ENCODE peak calls at places on chromosomes 2 and 18, in five cellular contexts. One of them, this sample, is unnamed.

GRCh38 chr2:150610670-150611279 is 123.3 kb upstream of the RND3 start:
- DNase-seq in NCI-H774: no peak
- DNase-seq in NCI-H524: peak
- DNase-seq in mesendoderm: peak
- DNase-seq in effector memory CD8-positive, alpha-beta T cell: no peak
- DNase-seq in this sample: no peak

GRCh38 chr2:179850188-179850587 is 11.2 kb downstream of the ZNF385B start:
- DNase-seq in NCI-H774: no peak
- DNase-seq in NCI-H524: no peak
- DNase-seq in mesendoderm: no peak
- DNase-seq in effector memory CD8-positive, alpha-beta T cell: no peak
- DNase-seq in this sample: no peak

GRCh38 chr2:127579231-127579630 is 43.7 kb downstream of the MYO7B start:
- DNase-seq in NCI-H774: no peak
- DNase-seq in NCI-H524: no peak
- DNase-seq in mesendoderm: no peak
- DNase-seq in effector memory CD8-positive, alpha-beta T cell: no peak
- DNase-seq in this sample: no peak

GRCh38 chr2:233059797-233060499 is at the start of gene INPP5D:
- DNase-seq in NCI-H774: peak
- DNase-seq in NCI-H524: no peak
- DNase-seq in mesendoderm: no peak
- DNase-seq in effector memory CD8-positive, alpha-beta T cell: peak
- DNase-seq in this sample: no peak

GRCh38 chr2:83081835-83082522 is 1377.1 kb downstream of the SUCLG1 start:
- DNase-seq in NCI-H774: peak
- DNase-seq in NCI-H524: peak
- DNase-seq in mesendoderm: no peak
- DNase-seq in effector memory CD8-positive, alpha-beta T cell: no peak
- DNase-seq in this sample: peak

GRCh38 chr2:238114851-238115660 is 14.9 kb downstream of the ESPNL start:
- DNase-seq in NCI-H774: no peak
- DNase-seq in NCI-H524: no peak
- DNase-seq in mesendoderm: no peak
- DNase-seq in effector memory CD8-positive, alpha-beta T cell: no peak
- DNase-seq in this sample: no peak

GRCh38 chr2:70946832-70947442 is 11.2 kb downstream of the ATP6V1B1 start:
- DNase-seq in NCI-H774: peak
- DNase-seq in NCI-H524: peak
- DNase-seq in mesendoderm: peak
- DNase-seq in effector memory CD8-positive, alpha-beta T cell: peak
- DNase-seq in this sample: peak

GRCh38 chr2:169129703-169130243 is 60.4 kb downstream of the DHRS9 start:
- DNase-seq in NCI-H774: no peak
- DNase-seq in NCI-H524: no peak
- DNase-seq in mesendoderm: no peak
- DNase-seq in effector memory CD8-positive, alpha-beta T cell: no peak
- DNase-seq in this sample: no peak

GRCh38 chr2:74314107-74314506 is 29.1 kb downstream of the SLC4A5 start:
- DNase-seq in NCI-H774: no peak
- DNase-seq in NCI-H524: no peak
- DNase-seq in mesendoderm: no peak
- DNase-seq in effector memory CD8-positive, alpha-beta T cell: no peak
- DNase-seq in this sample: no peak

GRCh38 chr2:15912203-15912602 is 28.1 kb upstream of the MYCN start:
- DNase-seq in NCI-H774: no peak
- DNase-seq in NCI-H524: no peak
- DNase-seq in mesendoderm: no peak
- DNase-seq in effector memory CD8-positive, alpha-beta T cell: no peak
- DNase-seq in this sample: no peak

GRCh38 chr18:23243178-23243577 is 107.9 kb downstream of the CABLES1 start:
- DNase-seq in NCI-H774: no peak
- DNase-seq in NCI-H524: no peak
- DNase-seq in mesendoderm: peak
- DNase-seq in effector memory CD8-positive, alpha-beta T cell: no peak
- DNase-seq in this sample: peak

This sample was measured in NCI-H345.